ENCODE peak calls at places on chromosomes 7 and 10, in ten cellular contexts. T is stimulated activated CD4-positive, alpha-beta T cell treated with anti-CD3 and anti-CD28 coated beads, TNF-alpha, amount 100 ng/mL, for 4 hours; R is lower lobe of right lung; W is choroid plexus epithelial cell; E is T follicular helper cell; I is NCI-H2029 treated with DMSO at 0.1 percent for 48 hours; H is Kasumi-1; O is AG04449; M is NCI-H1092; D is NCI-H2081. B is an unnamed sample.

GRCh38 chr7:137564677-137565076 is 221.1 kb upstream of the PTN start:
- DNase-seq in E (no peak), D (no peak), R (no peak), T (no peak), M (no peak), I (no peak), O (no peak), W (no peak), H (no peak), B (no peak)

GRCh38 chr7:121313220-121313792 is 15.5 kb upstream of the WNT16 start:
- DNase-seq in O (no peak), M (no peak), I (peak; percentile 68), D (no peak), E (no peak), R (no peak), W (peak; percentile 48), H (no peak), T (no peak), B (no peak)

GRCh38 chr7:17640730-17641377 is 299.4 kb downstream of the SNX13 start:
- DNase-seq in R (no peak), I (no peak), O (no peak), T (no peak), D (peak; percentile 50), E (no peak), M (no peak), H (peak; percentile 26), W (peak; percentile 72), B (no peak)

GRCh38 chr7:13742126-13742525 is 247.3 kb downstream of the ETV1 start:
- DNase-seq in E (no peak), H (no peak), M (no peak), D (no peak), O (peak; percentile 44), T (no peak), I (no peak), W (peak; percentile 47), R (no peak), B (no peak)

GRCh38 chr10:30858499-30858898 is 173.2 kb downstream of the ZNF438 start:
- DNase-seq in D (no peak), T (no peak), M (no peak), R (no peak), O (no peak), H (no peak), W (no peak), E (no peak), I (no peak), B (no peak)

GRCh38 chr10:97923057-97923456 is 73.4 kb downstream of the GOLGA7B start:
- DNase-seq in T (no peak), D (no peak), R (no peak), O (no peak), M (no peak), H (no peak), E (no peak), I (no peak), W (no peak), B (no peak)

GRCh38 chr10:69810097-69810496 is 8.4 kb downstream of the COL13A1 start:
- DNase-seq in O (no peak), H (no peak), M (no peak), D (no peak), R (no peak), T (no peak), I (no peak), W (no peak), E (no peak), B (no peak)

GRCh38 chr10:52056296-52056695 is 257.8 kb upstream of the DKK1 start:
- DNase-seq in D (no peak), I (no peak), E (no peak), T (no peak), W (no peak), R (no peak), H (no peak), M (no peak), O (no peak), B (no peak)

GRCh38 chr10:109934958-109935793 is 11.9 kb upstream of the XPNPEP1 start:
- DNase-seq in O (peak; percentile 24), D (no peak), T (no peak), W (peak; percentile 77), I (no peak), R (no peak), H (peak; percentile 46), E (no peak), M (no peak), B (no peak)

GRCh38 chr7:44449531-44449930 is 40.9 kb downstream of the NUDCD3 start:
- DNase-seq in T (no peak), M (no peak), I (no peak), H (peak; percentile 62), D (no peak), R (no peak), W (peak; percentile 16), O (no peak), E (no peak), B (peak; percentile 20)

GRCh38 chr10:125977206-125977605 is 80.8 kb downstream of the FANK1 start:
- DNase-seq in W (no peak), T (no peak), H (peak; percentile 65), E (no peak), D (no peak), R (no peak), I (no peak), M (no peak), O (no peak), B (no peak)

GRCh38 chr10:70296406-70296899 is 12.6 kb upstream of the NPFFR1 start:
- DNase-seq in R (peak; percentile 86), H (peak; percentile 75), T (no peak), E (no peak), I (peak; percentile 13), M (no peak), D (no peak), O (peak; percentile 16), W (peak; percentile 81), B (peak; percentile 75)

GRCh38 chr7:129401228-129401967 is 32.8 kb upstream of the STRIP2 start:
- DNase-seq in T (no peak), H (peak; percentile 92), W (peak; percentile 10), D (no peak), I (no peak), E (no peak), R (no peak), O (no peak), M (no peak), B (peak; percentile 65)

GRCh38 chr10:104456817-104457657 is 103.4 kb downstream of the CFAP58 start:
- DNase-seq in M (no peak), T (no peak), E (no peak), O (no peak), H (no peak), W (no peak), D (no peak), I (no peak), R (no peak), B (no peak)

GRCh38 chr10:22473459-22473858 is 128.2 kb downstream of the SPAG6 start:
- DNase-seq in W (no peak), H (no peak), D (no peak), I (no peak), O (no peak), T (no peak), E (no peak), M (no peak), R (no peak), B (no peak)

GRCh38 chr7:135179321-135179925 is 8.9 kb upstream of the CYREN start:
- DNase-seq in H (no peak), W (no peak), I (no peak), O (no peak), M (no peak), E (no peak), R (no peak), T (no peak), D (no peak), B (no peak)

GRCh38 chr7:116380030-116380429 is 119.5 kb upstream of the CAV2 start:
- DNase-seq in O (no peak), D (no peak), W (no peak), R (no peak), M (no peak), H (no peak), T (no peak), E (no peak), I (no peak), B (no peak)

GRCh38 chr7:151201751-151202150 is 8.5 kb downstream of the H2BK1 start:
- DNase-seq in R (no peak), I (no peak), T (no peak), M (no peak), O (no peak), E (no peak), D (no peak), H (no peak), W (no peak), B (no peak)

GRCh38 chr7:65872776-65873581 is at the start of gene VKORC1L1:
- DNase-seq in D (peak; percentile 96), E (peak; percentile 87), O (peak; percentile 41), I (peak; percentile 79), M (peak; percentile 92), H (peak; percentile 93), R (peak; percentile 97), T (peak; percentile 93), W (peak; percentile 94), B (peak; percentile 84)

GRCh38 chr10:122078326-122078725 is 89.4 kb downstream of the TACC2 start:
- DNase-seq in D (no peak), M (no peak), E (no peak), W (no peak), R (no peak), O (no peak), I (no peak), T (no peak), H (no peak), B (no peak)

GRCh38 chr10:86829472-86829871 is 73.1 kb downstream of the BMPR1A start:
- DNase-seq in E (no peak), H (no peak), M (no peak), R (no peak), D (no peak), O (no peak), T (no peak), I (no peak), W (no peak), B (no peak)